ENCODE peak calls at places on chromosomes 16 and 17, in five cellular contexts. H is HTR-8/SVneo, Y is AG04450, G is mesenchymal stem cell, J is NCI-H524. Q is an unnamed sample.

GRCh38 chr16:89686520-89687091 is at the start of gene CDK10:
- DNase-seq in H (peak), Y (peak), G (peak), J (peak), Q (peak)

GRCh38 chr16:86293897-86294296 is 216.4 kb upstream of the FOXF1 start:
- DNase-seq in H (no peak), Y (no peak), G (peak), J (no peak), Q (no peak)

GRCh38 chr16:47983999-47984580 is 171.7 kb downstream of the ABCC12 start:
- DNase-seq in H (no peak), Y (no peak), G (no peak), J (no peak), Q (no peak)

GRCh38 chr17:50468120-50469004 is at the start of gene CHAD:
- DNase-seq in H (no peak), Y (no peak), G (peak), J (peak), Q (no peak)

GRCh38 chr17:75181608-75182318 is 996 bp downstream of the SUMO2 start:
- DNase-seq in H (no peak), Y (no peak), G (peak), J (peak), Q (peak)

GRCh38 chr17:21196126-21196525 is 17.8 kb downstream of the TMEM11 start:
- DNase-seq in H (no peak), Y (no peak), G (no peak), J (no peak), Q (no peak)

GRCh38 chr17:18960803-18961511 is 9.0 kb downstream of the SLC5A10 start:
- DNase-seq in H (peak), Y (no peak), G (peak), J (peak), Q (peak)

GRCh38 chr17:72681844-72682243 is 410.6 kb downstream of the SLC39A11 start:
- DNase-seq in H (no peak), Y (no peak), G (no peak), J (no peak), Q (no peak)

GRCh38 chr17:20273741-20274500 is 193.4 kb downstream of the LGALS9B start:
- DNase-seq in H (no peak), Y (no peak), G (no peak), J (no peak), Q (no peak)

GRCh38 chr17:75834279-75834920 is 9.8 kb downstream of the UNC13D start:
- DNase-seq in H (no peak), Y (no peak), G (no peak), J (peak), Q (no peak)

GRCh38 chr17:1635675-1636465 is 7.2 kb upstream of the SLC43A2 start:
- DNase-seq in H (no peak), Y (no peak), G (no peak), J (no peak), Q (no peak)

GRCh38 chr16:56202036-56202435 is 10.7 kb downstream of the GNAO1 start:
- DNase-seq in H (no peak), Y (no peak), G (no peak), J (no peak), Q (no peak)

GRCh38 chr16:31453255-31454204 is 5.8 kb upstream of the ARMC5 start:
- DNase-seq in H (no peak), Y (no peak), G (peak), J (no peak), Q (no peak)

GRCh38 chr17:1673041-1673790 is 11.5 kb downstream of the PRPF8 start:
- DNase-seq in H (no peak), Y (no peak), G (no peak), J (no peak), Q (no peak)

GRCh38 chr17:28717578-28718316 is at the start of gene RAB34:
- DNase-seq in H (peak), Y (peak), G (peak), J (peak), Q (peak)

GRCh38 chr16:49165025-49165424 is 116.6 kb downstream of the CBLN1 start:
- DNase-seq in H (no peak), Y (no peak), G (no peak), J (no peak), Q (no peak)

GRCh38 chr17:3913531-3914318 is 2.5 kb downstream of the P2RX1 start:
- DNase-seq in H (peak), Y (peak), G (peak), J (peak), Q (peak)

GRCh38 chr17:80195671-80196529 is 24.2 kb downstream of the SGSH start:
- DNase-seq in H (peak), Y (no peak), G (peak), J (peak), Q (peak)

GRCh38 chr16:49491736-49492089 is 118.1 kb downstream of the C16orf78 start:
- DNase-seq in H (no peak), Y (no peak), G (no peak), J (peak), Q (peak)

GRCh38 chr17:8480011-8480976 is 44.6 kb downstream of the NDEL1 start:
- DNase-seq in H (no peak), Y (no peak), G (no peak), J (no peak), Q (no peak)

GRCh38 chr17:49556183-49556943 is 19.3 kb upstream of the NXPH3 start:
- DNase-seq in H (peak), Y (no peak), G (peak), J (peak), Q (peak)

GRCh38 chr17:66602659-66603363 is 232.1 kb upstream of the CACNG5 start:
- DNase-seq in H (peak), Y (no peak), G (peak), J (no peak), Q (peak)

GRCh38 chr17:40910441-40910841 is 25.4 kb upstream of the KRT20 start:
- DNase-seq in H (no peak), Y (no peak), G (peak), J (no peak), Q (no peak)

GRCh38 chr16:705748-706188 is at the start of gene FBXL16:
- DNase-seq in H (peak), Y (no peak), G (no peak), J (peak), Q (no peak)

GRCh38 chr17:15261818-15262290 is 3.3 kb downstream of the PMP22 start:
- DNase-seq in H (no peak), Y (no peak), G (peak), J (no peak), Q (no peak)

GRCh38 chr17:56973520-56973919 is 4.4 kb upstream of the SCPEP1 start:
- DNase-seq in H (no peak), Y (no peak), G (no peak), J (no peak), Q (no peak)

GRCh38 chr16:57637424-57637823 is 9.0 kb downstream of the ADGRG1 start:
- DNase-seq in H (no peak), Y (no peak), G (no peak), J (peak), Q (peak)

GRCh38 chr16:84044108-84044488 is 1.5 kb upstream of the SLC38A8 start:
- DNase-seq in H (peak), Y (no peak), G (peak), J (peak), Q (peak)

GRCh38 chr16:69286941-69287713 is 24.0 kb upstream of the VPS4A start:
- DNase-seq in H (peak), Y (peak), G (peak), J (peak), Q (peak)